ENCODE peak calls at places on chromosomes 3 and 15, in nine cellular contexts. One of them, this sample, is unnamed.

GRCh38 chr3:197242784-197243432 is 55.5 kb downstream of the DLG1 start:
- DNase-seq in transverse colon: no peak
- DNase-seq in sigmoid colon: no peak
- DNase-seq in H1: no peak
- DNase-seq in upper lobe of left lung: no peak
- DNase-seq in Panc1: no peak
- DNase-seq in GM12892: no peak
- DNase-seq in prostate gland: no peak
- DNase-seq in suprapubic skin: no peak
- DNase-seq in this sample: no peak

GRCh38 chr3:171168086-171168485 is 141.6 kb upstream of the SLC2A2 start:
- DNase-seq in sigmoid colon: no peak
- DNase-seq in suprapubic skin: no peak
- DNase-seq in H1: no peak
- DNase-seq in prostate gland: no peak
- DNase-seq in GM12892: no peak
- DNase-seq in Panc1: no peak
- DNase-seq in upper lobe of left lung: no peak
- DNase-seq in transverse colon: no peak
- DNase-seq in this sample: no peak

GRCh38 chr3:187918081-187918644 is 172.9 kb upstream of the BCL6 start:
- DNase-seq in GM12892: no peak
- DNase-seq in prostate gland: no peak
- DNase-seq in Panc1: no peak
- DNase-seq in suprapubic skin: no peak
- DNase-seq in H1: peak
- DNase-seq in transverse colon: no peak
- DNase-seq in upper lobe of left lung: no peak
- DNase-seq in sigmoid colon: no peak
- DNase-seq in this sample: no peak

GRCh38 chr15:98363416-98363815 is 284.9 kb upstream of the IGF1R start:
- DNase-seq in transverse colon: no peak
- DNase-seq in suprapubic skin: no peak
- DNase-seq in Panc1: no peak
- DNase-seq in prostate gland: no peak
- DNase-seq in H1: no peak
- DNase-seq in sigmoid colon: no peak
- DNase-seq in upper lobe of left lung: no peak
- DNase-seq in GM12892: no peak
- DNase-seq in this sample: no peak

GRCh38 chr3:185717627-185718330 is 107.1 kb downstream of the IGF2BP2 start:
- DNase-seq in upper lobe of left lung: no peak
- DNase-seq in GM12892: no peak
- DNase-seq in H1: no peak
- DNase-seq in prostate gland: no peak
- DNase-seq in Panc1: no peak
- DNase-seq in transverse colon: no peak
- DNase-seq in sigmoid colon: no peak
- DNase-seq in suprapubic skin: no peak
- DNase-seq in this sample: no peak

GRCh38 chr3:125055913-125056705 is at the start of gene HEG1:
- DNase-seq in transverse colon: peak
- DNase-seq in Panc1: no peak
- DNase-seq in upper lobe of left lung: peak
- DNase-seq in prostate gland: peak
- DNase-seq in suprapubic skin: peak
- DNase-seq in sigmoid colon: peak
- DNase-seq in GM12892: peak
- DNase-seq in H1: no peak
- DNase-seq in this sample: peak

GRCh38 chr15:93307513-93307912 is 218.5 kb upstream of the RGMA start:
- DNase-seq in suprapubic skin: no peak
- DNase-seq in GM12892: no peak
- DNase-seq in H1: no peak
- DNase-seq in upper lobe of left lung: peak
- DNase-seq in prostate gland: no peak
- DNase-seq in Panc1: no peak
- DNase-seq in transverse colon: no peak
- DNase-seq in sigmoid colon: no peak
- DNase-seq in this sample: no peak

GRCh38 chr15:44719293-44719999 is 8.1 kb downstream of the B2M start:
- DNase-seq in GM12892: no peak
- DNase-seq in sigmoid colon: no peak
- DNase-seq in H1: no peak
- DNase-seq in upper lobe of left lung: no peak
- DNase-seq in Panc1: no peak
- DNase-seq in prostate gland: no peak
- DNase-seq in transverse colon: no peak
- DNase-seq in suprapubic skin: no peak
- DNase-seq in this sample: no peak

GRCh38 chr15:34582461-34583357 is 742 bp downstream of the GOLGA8B start:
- DNase-seq in GM12892: peak
- DNase-seq in upper lobe of left lung: peak
- DNase-seq in H1: no peak
- DNase-seq in sigmoid colon: no peak
- DNase-seq in transverse colon: peak
- DNase-seq in Panc1: no peak
- DNase-seq in suprapubic skin: no peak
- DNase-seq in prostate gland: no peak
- DNase-seq in this sample: peak

GRCh38 chr15:73697033-73697467 is 12.9 kb downstream of the CD276 start:
- DNase-seq in upper lobe of left lung: peak
- DNase-seq in H1: no peak
- DNase-seq in suprapubic skin: peak
- DNase-seq in Panc1: no peak
- DNase-seq in sigmoid colon: peak
- DNase-seq in transverse colon: peak
- DNase-seq in GM12892: peak
- DNase-seq in prostate gland: peak
- DNase-seq in this sample: peak

GRCh38 chr3:150385296-150386242 is 22.5 kb upstream of the TSC22D2 start:
- DNase-seq in prostate gland: no peak
- DNase-seq in GM12892: no peak
- DNase-seq in sigmoid colon: no peak
- DNase-seq in suprapubic skin: no peak
- DNase-seq in H1: no peak
- DNase-seq in upper lobe of left lung: no peak
- DNase-seq in transverse colon: no peak
- DNase-seq in Panc1: no peak
- DNase-seq in this sample: no peak

GRCh38 chr15:73375755-73376305 is 7.1 kb upstream of the HCN4 start:
- DNase-seq in upper lobe of left lung: no peak
- DNase-seq in prostate gland: no peak
- DNase-seq in suprapubic skin: no peak
- DNase-seq in Panc1: no peak
- DNase-seq in transverse colon: no peak
- DNase-seq in sigmoid colon: no peak
- DNase-seq in H1: no peak
- DNase-seq in GM12892: no peak
- DNase-seq in this sample: no peak

GRCh38 chr15:48447657-48448056 is 116.4 kb downstream of the DUT start:
- DNase-seq in H1: no peak
- DNase-seq in transverse colon: no peak
- DNase-seq in sigmoid colon: no peak
- DNase-seq in GM12892: no peak
- DNase-seq in upper lobe of left lung: no peak
- DNase-seq in suprapubic skin: no peak
- DNase-seq in Panc1: no peak
- DNase-seq in prostate gland: no peak
- DNase-seq in this sample: no peak

GRCh38 chr3:35438101-35438500 is 201.2 kb upstream of the ARPP21 start:
- DNase-seq in upper lobe of left lung: no peak
- DNase-seq in suprapubic skin: no peak
- DNase-seq in H1: no peak
- DNase-seq in transverse colon: no peak
- DNase-seq in GM12892: no peak
- DNase-seq in prostate gland: no peak
- DNase-seq in Panc1: no peak
- DNase-seq in sigmoid colon: no peak
- DNase-seq in this sample: no peak

GRCh38 chr3:127212231-127212630 is 19.3 kb downstream of the PRR23E start:
- DNase-seq in transverse colon: no peak
- DNase-seq in GM12892: no peak
- DNase-seq in sigmoid colon: no peak
- DNase-seq in suprapubic skin: peak
- DNase-seq in Panc1: no peak
- DNase-seq in H1: no peak
- DNase-seq in upper lobe of left lung: no peak
- DNase-seq in prostate gland: peak
- DNase-seq in this sample: no peak

GRCh38 chr3:52277071-52277964 is 1.1 kb downstream of the WDR82 start:
- DNase-seq in suprapubic skin: no peak
- DNase-seq in prostate gland: peak
- DNase-seq in GM12892: no peak
- DNase-seq in sigmoid colon: peak
- DNase-seq in transverse colon: peak
- DNase-seq in H1: no peak
- DNase-seq in upper lobe of left lung: peak
- DNase-seq in Panc1: no peak
- DNase-seq in this sample: no peak

GRCh38 chr3:183967693-183968092 is 50.0 kb downstream of the ABCC5 start:
- DNase-seq in transverse colon: no peak
- DNase-seq in prostate gland: no peak
- DNase-seq in sigmoid colon: no peak
- DNase-seq in upper lobe of left lung: no peak
- DNase-seq in Panc1: no peak
- DNase-seq in GM12892: no peak
- DNase-seq in H1: no peak
- DNase-seq in suprapubic skin: no peak
- DNase-seq in this sample: no peak

GRCh38 chr3:55485208-55485791 is 1.8 kb downstream of the WNT5A start:
- DNase-seq in H1: no peak
- DNase-seq in Panc1: no peak
- DNase-seq in upper lobe of left lung: peak
- DNase-seq in suprapubic skin: no peak
- DNase-seq in GM12892: peak
- DNase-seq in sigmoid colon: peak
- DNase-seq in prostate gland: peak
- DNase-seq in transverse colon: peak
- DNase-seq in this sample: peak

DNA sequence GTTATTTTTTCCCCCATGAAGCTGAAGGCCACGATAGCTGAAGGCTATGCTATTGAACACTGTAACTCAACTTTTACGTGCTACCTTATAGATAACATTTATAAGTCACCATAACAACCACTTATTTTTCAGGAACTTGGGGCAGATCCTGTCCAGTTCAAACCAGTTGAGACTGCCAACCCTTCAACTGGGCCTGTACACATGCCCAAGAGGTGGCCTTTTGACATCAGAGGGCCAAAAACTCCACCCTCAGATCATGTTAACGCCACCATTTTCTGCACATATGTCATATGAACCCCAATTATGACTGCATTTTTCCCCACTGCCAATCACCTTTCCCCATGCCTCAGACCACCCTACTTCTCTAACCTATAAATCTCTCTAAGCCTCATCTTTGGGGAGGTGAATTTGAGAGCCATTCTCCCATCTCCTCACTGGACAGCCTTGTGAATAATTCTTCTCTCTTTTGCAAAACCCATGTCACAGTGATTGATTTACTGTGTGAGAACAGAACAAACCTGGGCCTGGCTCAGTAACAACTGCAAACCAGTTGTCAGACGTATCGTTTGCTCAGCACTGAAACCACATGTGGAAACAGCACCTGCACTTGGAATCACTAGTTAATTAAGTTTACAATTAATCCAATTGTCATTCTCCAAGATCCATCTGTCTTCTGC is 42.5 kb downstream of the ZNF445 start:
- DNase-seq in transverse colon: no peak
- DNase-seq in GM12892: no peak
- DNase-seq in sigmoid colon: peak
- DNase-seq in suprapubic skin: no peak
- DNase-seq in upper lobe of left lung: no peak
- DNase-seq in Panc1: no peak
- DNase-seq in H1: no peak
- DNase-seq in prostate gland: no peak
- DNase-seq in this sample: no peak
- TF ChIP-seq POLR2AphosphoS5 in transverse colon: no peak
- TF ChIP-seq POLR2AphosphoS5 in GM12892: no peak
- TF ChIP-seq POLR2AphosphoS5 in sigmoid colon: no peak
- TF ChIP-seq POLR2AphosphoS5 in suprapubic skin: no peak
- TF ChIP-seq POLR2AphosphoS5 in upper lobe of left lung: no peak
- TF ChIP-seq POLR2AphosphoS5 in Panc1: no peak
- TF ChIP-seq POLR2AphosphoS5 in H1: no peak
- TF ChIP-seq POLR2AphosphoS5 in prostate gland: no peak
- TF ChIP-seq POLR2AphosphoS5 in this sample: no peak

GRCh38 chr3:13851091-13851849 is 28.6 kb downstream of the WNT7A start:
- DNase-seq in upper lobe of left lung: no peak
- DNase-seq in transverse colon: no peak
- DNase-seq in Panc1: no peak
- DNase-seq in sigmoid colon: no peak
- DNase-seq in GM12892: no peak
- DNase-seq in prostate gland: no peak
- DNase-seq in H1: no peak
- DNase-seq in suprapubic skin: no peak
- DNase-seq in this sample: no peak
- TF ChIP-seq POLR2AphosphoS5 in upper lobe of left lung: no peak
- TF ChIP-seq POLR2AphosphoS5 in transverse colon: no peak
- TF ChIP-seq POLR2AphosphoS5 in Panc1: no peak
- TF ChIP-seq POLR2AphosphoS5 in sigmoid colon: no peak
- TF ChIP-seq POLR2AphosphoS5 in GM12892: no peak
- TF ChIP-seq POLR2AphosphoS5 in prostate gland: no peak
- TF ChIP-seq POLR2AphosphoS5 in H1: no peak
- TF ChIP-seq POLR2AphosphoS5 in suprapubic skin: no peak
- TF ChIP-seq POLR2AphosphoS5 in this sample: no peak

GRCh38 chr3:98732239-98733054 is 30.7 kb upstream of the ST3GAL6 start:
- DNase-seq in upper lobe of left lung: peak
- DNase-seq in sigmoid colon: peak
- DNase-seq in H1: peak
- DNase-seq in suprapubic skin: peak
- DNase-seq in Panc1: no peak
- DNase-seq in GM12892: peak
- DNase-seq in transverse colon: peak
- DNase-seq in prostate gland: peak
- DNase-seq in this sample: peak
- TF ChIP-seq POLR2AphosphoS5 in upper lobe of left lung: no peak
- TF ChIP-seq POLR2AphosphoS5 in sigmoid colon: peak
- TF ChIP-seq POLR2AphosphoS5 in H1: peak
- TF ChIP-seq POLR2AphosphoS5 in suprapubic skin: no peak
- TF ChIP-seq POLR2AphosphoS5 in Panc1: no peak
- TF ChIP-seq POLR2AphosphoS5 in GM12892: peak
- TF ChIP-seq POLR2AphosphoS5 in transverse colon: no peak
- TF ChIP-seq POLR2AphosphoS5 in prostate gland: peak
- TF ChIP-seq POLR2AphosphoS5 in this sample: peak

GRCh38 chr3:38401563-38401962 is 52.1 kb upstream of the ACVR2B start:
- DNase-seq in suprapubic skin: no peak
- DNase-seq in GM12892: no peak
- DNase-seq in prostate gland: no peak
- DNase-seq in Panc1: no peak
- DNase-seq in upper lobe of left lung: no peak
- DNase-seq in transverse colon: no peak
- DNase-seq in sigmoid colon: no peak
- DNase-seq in H1: no peak
- DNase-seq in this sample: no peak

DNA sequence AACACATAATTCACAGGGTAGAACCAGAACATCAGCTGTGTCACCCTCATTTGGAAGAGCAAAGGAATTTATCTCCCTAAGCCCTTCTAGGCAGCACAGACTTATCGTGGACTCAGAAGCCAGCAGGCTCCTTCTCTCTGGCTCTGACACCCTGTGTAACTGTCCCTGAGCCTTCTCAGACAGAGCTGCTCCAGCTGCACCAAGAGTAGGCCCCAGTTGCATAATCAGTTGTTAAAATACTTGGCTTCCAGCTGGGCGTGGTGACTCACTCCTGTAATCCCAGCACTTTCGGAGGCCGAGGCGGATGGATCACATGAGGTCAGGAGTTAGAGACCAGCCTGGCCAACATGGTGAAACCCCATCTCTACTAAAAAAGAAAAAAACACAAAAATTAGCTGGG is 49.4 kb upstream of the ACVR2B start:
- DNase-seq in sigmoid colon: peak
- DNase-seq in prostate gland: no peak
- DNase-seq in upper lobe of left lung: no peak
- DNase-seq in transverse colon: peak
- DNase-seq in suprapubic skin: no peak
- DNase-seq in Panc1: no peak
- DNase-seq in H1: no peak
- DNase-seq in GM12892: no peak
- DNase-seq in this sample: no peak
- TF ChIP-seq POLR2AphosphoS5 in sigmoid colon: peak
- TF ChIP-seq POLR2AphosphoS5 in prostate gland: no peak
- TF ChIP-seq POLR2AphosphoS5 in upper lobe of left lung: no peak
- TF ChIP-seq POLR2AphosphoS5 in transverse colon: peak
- TF ChIP-seq POLR2AphosphoS5 in suprapubic skin: no peak
- TF ChIP-seq POLR2AphosphoS5 in Panc1: no peak
- TF ChIP-seq POLR2AphosphoS5 in H1: no peak
- TF ChIP-seq POLR2AphosphoS5 in GM12892: no peak
- TF ChIP-seq POLR2AphosphoS5 in this sample: no peak

This sample was measured in GM12891.